ENCODE peak calls at places on chromosomes 3 and 15, in eight cellular contexts. M is NT2/D1; D is EL; F is stimulated activated CD8-positive, alpha-beta memory T cell treated with anti-CD3 and anti-CD28 coated beads, Interleukin-15, amount 100 ng/mL, for 24 hours; H is stimulated activated CD4-positive, alpha-beta T cell treated with anti-CD3 and anti-CD28 coated beads, TNF-alpha, amount 100 ng/mL, for 4 hours; A is ovary; N is COR-L47; P is OCI-M1. V is an unnamed sample.

GRCh38 chr15:54605556-54605955 is 591.2 kb downstream of the RSL24D1 start:
- DNase-seq in M (no peak), D (no peak), F (no peak), H (no peak), A (no peak), N (no peak), P (no peak), V (no peak)

GRCh38 chr15:69666921-69667811 is 214.5 kb downstream of the RPLP1 start:
- DNase-seq in M (no peak), D (no peak), F (no peak), H (no peak), A (no peak), N (no peak), P (peak), V (peak)

GRCh38 chr3:143084856-143085731 is 34.5 kb upstream of the CHST2 start:
- DNase-seq in M (no peak), D (peak), F (no peak), H (no peak), A (no peak), N (no peak), P (peak), V (no peak)

GRCh38 chr3:41569632-41570338 is 370.5 kb downstream of the CTNNB1 start:
- DNase-seq in M (no peak), D (no peak), F (no peak), H (no peak), A (no peak), N (no peak), P (no peak), V (no peak)

GRCh38 chr3:101042996-101043686 is 49.9 kb upstream of the ABI3BP start:
- DNase-seq in M (no peak), D (peak), F (no peak), H (no peak), A (no peak), N (no peak), P (no peak), V (no peak)

GRCh38 chr3:105676621-105677300 is 192.1 kb downstream of the CBLB start:
- DNase-seq in M (no peak), D (no peak), F (no peak), H (no peak), A (no peak), N (no peak), P (no peak), V (peak)

GRCh38 chr3:152737021-152737908 is 97.7 kb upstream of the P2RY1 start:
- DNase-seq in M (no peak), D (peak), F (no peak), H (no peak), A (no peak), N (no peak), P (no peak), V (no peak)

GRCh38 chr3:14423197-14423743 is 20.9 kb downstream of the SLC6A6 start:
- DNase-seq in M (no peak), D (no peak), F (no peak), H (no peak), A (no peak), N (no peak), P (no peak), V (no peak)

GRCh38 chr3:191721983-191722382 is 261.0 kb downstream of the PYDC2 start:
- DNase-seq in M (no peak), D (no peak), F (no peak), H (no peak), A (no peak), N (no peak), P (no peak), V (no peak)

GRCh38 chr15:50790778-50791536 is 25.5 kb upstream of the SPPL2A start:
- DNase-seq in M (no peak), D (no peak), F (no peak), H (no peak), A (no peak), N (no peak), P (no peak), V (no peak)

GRCh38 chr15:71357357-71357756 is 242.1 kb downstream of the THSD4 start:
- DNase-seq in M (no peak), D (no peak), F (no peak), H (no peak), A (no peak), N (no peak), P (no peak), V (no peak)

GRCh38 chr15:84911879-84912660 is 27.6 kb downstream of the SLC28A1 start:
- DNase-seq in M (no peak), D (peak), F (no peak), H (no peak), A (peak), N (no peak), P (no peak), V (no peak)

GRCh38 chr3:131386429-131386926 is 4.9 kb downstream of the NUDT16 start:
- DNase-seq in M (no peak), D (no peak), F (no peak), H (no peak), A (no peak), N (no peak), P (peak), V (no peak)

GRCh38 chr3:108093616-108094015 is 2.8 kb upstream of the CD47 start:
- DNase-seq in M (no peak), D (no peak), F (no peak), H (no peak), A (no peak), N (no peak), P (no peak), V (no peak)

GRCh38 chr15:26614734-26615133 is 158.1 kb downstream of the GABRB3 start:
- DNase-seq in M (no peak), D (no peak), F (no peak), H (no peak), A (no peak), N (no peak), P (no peak), V (no peak)